ENCODE peak calls at places on chromosomes 5 and 9, in seven cellular contexts. N is stimulated activated CD4-positive, alpha-beta T cell treated with anti-CD3 and anti-CD28 coated beads, Interleukin-2, amount 100 ng/mL, for 24 hours; K is gastrocnemius medialis; W is cardiac muscle cell; T is CD4-positive, alpha-beta T cell; V is WTC11; Q is neural progenitor cell. Y is an unnamed sample.

GRCh38 chr5:83474986-83475385 is 3.4 kb downstream of the VCAN start:
- DNase-seq in N (no peak), K (no peak), W (no peak), T (no peak), V (peak; percentile 32), Q (peak; percentile 40), Y (peak; percentile 56)

GRCh38 chr9:123999668-124000067 is 11.9 kb upstream of the LHX2 start:
- DNase-seq in N (no peak), K (no peak), W (no peak), T (no peak), V (no peak), Q (peak; percentile 54), Y (peak; percentile 37)

GRCh38 chr5:126969548-126969947 is 60.8 kb downstream of the MARCHF3 start:
- DNase-seq in N (no peak), K (no peak), W (no peak), T (no peak), V (no peak), Q (no peak), Y (no peak)

GRCh38 chr5:113179156-113179555 is 202.6 kb downstream of the DCP2 start:
- DNase-seq in N (no peak), K (no peak), W (no peak), T (no peak), V (no peak), Q (no peak), Y (no peak)

GRCh38 chr9:124760719-124761118 is 10.4 kb downstream of the NR6A1 start:
- DNase-seq in N (no peak), K (no peak), W (no peak), T (no peak), V (peak; percentile 69), Q (peak; percentile 40), Y (peak; percentile 90)

GRCh38 chr9:134627417-134628353 is 13.9 kb upstream of the COL5A1 start:
- DNase-seq in N (no peak), K (no peak), W (no peak), T (no peak), V (peak; percentile 6), Q (no peak), Y (no peak)

GRCh38 chr5:107217721-107218130 is 453.0 kb downstream of the EFNA5 start:
- DNase-seq in N (no peak), K (peak; percentile 91), W (no peak), T (no peak), V (no peak), Q (no peak), Y (no peak)

GRCh38 chr5:107467137-107467932 is 203.4 kb downstream of the EFNA5 start:
- DNase-seq in N (no peak), K (no peak), W (no peak), T (no peak), V (no peak), Q (no peak), Y (no peak)

GRCh38 chr5:87944553-87945320 is 323.9 kb downstream of the TMEM161B start:
- DNase-seq in N (no peak), K (no peak), W (no peak), T (no peak), V (peak; percentile 60), Q (peak; percentile 95), Y (peak; percentile 89)

GRCh38 chr5:119393746-119394145 is 37.9 kb downstream of the TNFAIP8 start:
- DNase-seq in N (no peak), K (no peak), W (peak; percentile 26), T (no peak), V (no peak), Q (no peak), Y (no peak)

GRCh38 chr5:143401253-143401845 is 2.1 kb downstream of the NR3C1 start:
- DNase-seq in N (no peak), K (no peak), W (no peak), T (no peak), V (no peak), Q (peak; percentile 6), Y (no peak)

GRCh38 chr5:130136300-130136699 is 232.0 kb downstream of the CHSY3 start:
- DNase-seq in N (no peak), K (no peak), W (peak; percentile 57), T (no peak), V (no peak), Q (no peak), Y (no peak)

GRCh38 chr9:128009639-128010038 is 28.9 kb upstream of the EEIG1 start:
- DNase-seq in N (no peak), K (no peak), W (no peak), T (no peak), V (no peak), Q (no peak), Y (no peak)

GRCh38 chr9:83623634-83623991 is 670 bp downstream of the IDNK start:
- DNase-seq in N (no peak), K (no peak), W (peak; percentile 13), T (no peak), V (no peak), Q (no peak), Y (no peak)

GRCh38 chr5:59354274-59354673 is 539.3 kb downstream of the PDE4D start:
- DNase-seq in N (no peak), K (no peak), W (no peak), T (no peak), V (no peak), Q (no peak), Y (no peak)

GRCh38 chr5:138824924-138825863 is 49.9 kb downstream of the LRRTM2 start:
- DNase-seq in N (no peak), K (no peak), W (peak; percentile 32), T (no peak), V (no peak), Q (peak; percentile 25), Y (peak; percentile 48)

GRCh38 chr5:139726248-139726647 is 69.4 kb upstream of the PSD2 start:
- DNase-seq in N (no peak), K (no peak), W (no peak), T (no peak), V (no peak), Q (no peak), Y (no peak)

GRCh38 chr5:132417889-132418432 is 48.5 kb downstream of the SLC22A5 start:
- DNase-seq in N (no peak), K (no peak), W (no peak), T (no peak), V (no peak), Q (no peak), Y (no peak)

GRCh38 chr9:30932226-30932625 is 1452.2 kb upstream of the ACO1 start:
- DNase-seq in N (no peak), K (no peak), W (no peak), T (no peak), V (no peak), Q (no peak), Y (no peak)

GRCh38 chr9:99637640-99638039 is 184.0 kb upstream of the NR4A3 start:
- DNase-seq in N (no peak), K (no peak), W (no peak), T (no peak), V (no peak), Q (no peak), Y (no peak)

GRCh38 chr5:78607864-78608263 is 40.7 kb downstream of the LHFPL2 start:
- DNase-seq in N (no peak), K (no peak), W (no peak), T (no peak), V (no peak), Q (no peak), Y (no peak)

Y was measured in GM23338.